ENCODE peak calls at places on chromosomes 5 and 9, in nine cellular contexts. P is testis; D is CD4-positive, alpha-beta T cell; Y is Calu3; I is progenitor cell of endocrine pancreas; U is SK-N-SH; F is astrocyte of the spinal cord; G is HFF-Myc; W is WTC11. N is an unnamed sample.

GRCh38 chr5:1931590-1932138 is 48.9 kb upstream of the IRX4 start:
- DNase-seq in U (no peak), D (no peak), I (peak), P (peak), W (peak), F (no peak), Y (no peak), G (no peak), N (no peak)

GRCh38 chr5:132225165-132226032 is 2.3 kb downstream of the P4HA2 start:
- DNase-seq in D (no peak), P (peak), W (no peak), I (no peak), U (peak), G (no peak), F (peak), Y (peak), N (no peak)

GRCh38 chr5:85320495-85320894 is 935.8 kb upstream of the EDIL3 start:
- DNase-seq in W (peak), D (no peak), U (no peak), F (no peak), I (no peak), P (no peak), Y (no peak), G (no peak), N (no peak)

GRCh38 chr5:60287174-60287771 is 393.7 kb upstream of the PDE4D start:
- DNase-seq in P (peak), F (peak), W (peak), U (peak), G (peak), I (no peak), D (no peak), Y (peak), N (no peak)

GRCh38 chr5:128327973-128328372 is 210.1 kb downstream of the FBN2 start:
- DNase-seq in U (no peak), P (no peak), F (no peak), W (no peak), Y (no peak), G (no peak), D (no peak), I (no peak), N (no peak)

GRCh38 chr5:54445691-54446090 is 9.8 kb upstream of the HSPB3 start:
- DNase-seq in G (no peak), P (no peak), D (no peak), I (no peak), U (no peak), W (no peak), Y (no peak), F (no peak), N (no peak)

GRCh38 chr5:123429221-123429954 is 6.2 kb upstream of the CEP120 start:
- DNase-seq in I (no peak), D (no peak), G (no peak), P (no peak), F (no peak), Y (no peak), U (no peak), W (no peak), N (no peak)

GRCh38 chr5:166369817-166370216 is 1921.6 kb upstream of the WWC1 start:
- DNase-seq in D (no peak), I (no peak), G (no peak), P (no peak), U (no peak), F (no peak), W (no peak), Y (no peak), N (no peak)

GRCh38 chr9:4038182-4038723 is 261.6 kb downstream of the GLIS3 start:
- DNase-seq in W (no peak), D (no peak), Y (no peak), P (no peak), F (peak), U (no peak), G (no peak), I (no peak), N (no peak)

GRCh38 chr9:6896562-6896961 is 138.8 kb downstream of the KDM4C start:
- DNase-seq in F (no peak), U (no peak), G (no peak), I (no peak), P (no peak), W (no peak), Y (no peak), D (no peak), N (no peak)

GRCh38 chr5:93592866-93593265 is 9.8 kb downstream of the NR2F1 start:
- DNase-seq in I (no peak), G (no peak), F (peak), U (no peak), P (no peak), D (no peak), Y (no peak), W (no peak), N (no peak)

GRCh38 chr5:127446626-127447025 is 70.8 kb upstream of the PRRC1 start:
- DNase-seq in Y (no peak), I (no peak), F (no peak), G (no peak), P (no peak), D (no peak), U (no peak), W (no peak), N (no peak)

GRCh38 chr9:115050002-115050490 is 67.9 kb downstream of the TNC start:
- DNase-seq in G (no peak), F (no peak), U (no peak), Y (no peak), D (no peak), W (no peak), P (no peak), I (no peak), N (no peak)

GRCh38 chr5:170251462-170251861 is 18.7 kb downstream of the C5orf58 start:
- DNase-seq in G (no peak), U (no peak), P (no peak), Y (no peak), F (no peak), W (no peak), I (no peak), D (no peak), N (no peak)

GRCh38 chr9:76023715-76024195 is 133.3 kb downstream of the PCSK5 start:
- DNase-seq in W (no peak), P (peak), U (no peak), Y (no peak), I (no peak), G (no peak), F (peak), D (peak), N (no peak)

GRCh38 chr9:137638680-137639079 is 19.9 kb downstream of the EHMT1 start:
- DNase-seq in F (no peak), P (no peak), U (no peak), G (no peak), I (no peak), Y (no peak), D (no peak), W (no peak), N (no peak)

GRCh38 chr9:23015557-23015956 is 568.9 kb downstream of the DMRTA1 start:
- DNase-seq in F (no peak), I (no peak), D (no peak), P (no peak), G (no peak), W (no peak), Y (no peak), U (no peak), N (no peak)

GRCh38 chr9:129164246-129164930 is 13.7 kb downstream of the IER5L start:
- DNase-seq in W (no peak), F (no peak), I (no peak), P (peak), U (no peak), D (no peak), Y (no peak), G (no peak), N (no peak)

GRCh38 chr9:129895376-129896268 is 60.4 kb downstream of the USP20 start:
- DNase-seq in F (no peak), U (no peak), I (no peak), D (peak), P (peak), G (no peak), W (no peak), Y (no peak), N (no peak)

GRCh38 chr9:70634696-70635095 is 220.2 kb upstream of the KLF9 start:
- DNase-seq in I (no peak), G (no peak), W (no peak), F (no peak), P (no peak), U (no peak), Y (no peak), D (no peak), N (no peak)

GRCh38 chr5:1330146-1330846 is 14.6 kb downstream of the CLPTM1L start:
- DNase-seq in Y (no peak), G (no peak), D (no peak), P (no peak), W (no peak), U (no peak), F (no peak), I (no peak), N (no peak)

GRCh38 chr9:96141666-96142065 is 160.3 kb downstream of the HSD17B3 start:
- DNase-seq in I (no peak), P (no peak), W (no peak), F (no peak), G (no peak), U (no peak), D (no peak), Y (no peak), N (no peak)

GRCh38 chr9:108831496-108832178 is 24.1 kb downstream of the ACTL7B start:
- DNase-seq in Y (no peak), D (no peak), G (no peak), P (no peak), I (no peak), U (no peak), W (no peak), F (no peak), N (no peak)

GRCh38 chr9:100126423-100126822 is 27.4 kb downstream of the INVS start:
- DNase-seq in F (no peak), D (no peak), U (no peak), P (no peak), G (no peak), W (no peak), Y (no peak), I (no peak), N (no peak)

GRCh38 chr5:6638236-6638635 is 5.0 kb downstream of the SRD5A1 start:
- DNase-seq in D (no peak), I (no peak), W (no peak), U (no peak), P (no peak), Y (no peak), G (no peak), F (no peak), N (no peak)

GRCh38 chr9:118595719-118596305 is 773.4 kb downstream of the BRINP1 start:
- DNase-seq in F (peak), P (peak), U (peak), I (no peak), W (peak), Y (peak), D (no peak), G (no peak), N (no peak)

GRCh38 chr5:34915856-34916192 is 313 bp downstream of the BRIX1 start:
- DNase-seq in G (no peak), I (no peak), D (no peak), Y (no peak), P (no peak), W (no peak), F (no peak), U (no peak), N (no peak)

GRCh38 chr5:34918025-34918424 is 2.5 kb downstream of the BRIX1 start:
- DNase-seq in F (no peak), G (no peak), I (no peak), Y (no peak), D (no peak), U (no peak), P (no peak), W (no peak), N (no peak)

GRCh38 chr5:34916518-34916917 is 1.0 kb downstream of the BRIX1 start:
- DNase-seq in D (no peak), I (no peak), G (no peak), F (no peak), U (no peak), P (no peak), Y (no peak), W (no peak), N (no peak)

GRCh38 chr5:34915139-34915855 is at the start of the genes BRIX1 and RAD1:
- DNase-seq in Y (peak), U (peak), P (peak), G (peak), F (peak), I (peak), W (peak), D (peak), N (peak)

DNA sequence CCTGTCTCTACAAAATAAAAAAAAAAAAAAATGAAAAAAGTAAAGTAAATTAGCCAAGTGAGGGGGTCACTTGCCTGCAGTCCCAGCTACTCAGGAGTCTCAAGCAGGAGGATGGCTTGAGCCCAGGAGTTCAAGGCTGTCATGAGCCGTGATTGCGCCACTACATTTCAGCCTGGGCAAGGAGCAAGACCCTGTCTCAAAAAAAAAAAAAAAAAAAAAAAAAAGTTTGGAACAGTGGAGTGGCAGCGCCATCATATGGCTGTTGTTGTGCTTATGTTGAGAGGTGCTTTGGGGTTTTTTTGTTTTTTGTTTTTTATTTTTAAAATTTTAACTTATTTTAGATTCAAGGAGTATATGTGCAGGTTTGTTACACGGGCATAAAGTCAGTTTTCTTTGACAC is 3.6 kb downstream of the BRIX1 start:
- DNase-seq in F (no peak), G (no peak), W (no peak), Y (no peak), I (no peak), D (no peak), P (no peak), U (no peak), N (no peak)
- TF ChIP-seq CTCF in F (no peak), G (no peak), W (no peak), Y (no peak), I (peak), D (no peak), P (no peak), U (peak), N (no peak)

GRCh38 chr5:29702875-29703274 is 1490.6 kb upstream of the CDH6 start:
- DNase-seq in Y (no peak), U (no peak), D (no peak), P (no peak), F (no peak), G (no peak), I (no peak), W (no peak), N (no peak)
- TF ChIP-seq CTCF in Y (no peak), U (no peak), D (no peak), P (no peak), F (no peak), G (no peak), I (no peak), W (no peak), N (no peak)

GRCh38 chr9:21153688-21154608 is 12.3 kb upstream of the IFNW1 start:
- DNase-seq in W (no peak), Y (peak), F (peak), P (no peak), G (no peak), D (no peak), U (peak), I (no peak), N (no peak)
- TF ChIP-seq CTCF in W (no peak), Y (no peak), F (peak), P (no peak), G (no peak), D (peak), U (peak), I (peak), N (peak)

DNA sequence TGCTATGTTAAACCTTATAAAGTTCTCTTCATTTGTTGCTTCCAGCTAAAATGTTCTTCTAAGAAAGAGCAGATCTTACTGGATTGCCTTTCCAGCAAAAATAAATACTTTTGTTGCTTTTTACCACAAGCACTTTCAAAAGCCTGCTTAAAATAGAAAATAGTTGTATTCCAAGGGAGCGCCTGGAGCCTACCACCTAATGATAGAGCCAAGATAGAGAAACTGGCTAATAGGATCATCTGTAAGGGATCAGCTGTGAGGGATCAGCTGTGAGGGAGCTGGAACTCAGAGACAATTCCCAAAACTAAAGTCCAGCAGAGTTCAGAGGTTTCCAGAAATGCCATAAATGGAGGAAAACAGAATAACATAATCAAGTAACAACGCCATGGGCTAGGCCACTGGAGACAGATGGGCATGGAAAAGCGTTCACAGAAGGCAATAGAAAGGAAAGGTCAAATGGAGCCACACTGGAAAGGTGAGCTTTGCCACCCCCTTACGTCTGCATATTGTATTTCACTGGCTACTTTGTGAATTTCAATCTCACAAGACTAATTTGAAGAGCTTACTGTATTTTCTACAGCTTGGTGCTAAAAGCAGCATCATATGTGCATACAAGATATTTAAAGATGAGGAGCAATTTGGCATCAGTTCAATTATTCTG is 140.6 kb upstream of the TLE4 start:
- DNase-seq in U (no peak), P (no peak), F (no peak), I (no peak), G (no peak), Y (no peak), D (no peak), W (no peak), N (no peak)
- TF ChIP-seq CTCF in U (peak), P (no peak), F (no peak), I (no peak), G (no peak), Y (no peak), D (no peak), W (no peak), N (no peak)

DNA sequence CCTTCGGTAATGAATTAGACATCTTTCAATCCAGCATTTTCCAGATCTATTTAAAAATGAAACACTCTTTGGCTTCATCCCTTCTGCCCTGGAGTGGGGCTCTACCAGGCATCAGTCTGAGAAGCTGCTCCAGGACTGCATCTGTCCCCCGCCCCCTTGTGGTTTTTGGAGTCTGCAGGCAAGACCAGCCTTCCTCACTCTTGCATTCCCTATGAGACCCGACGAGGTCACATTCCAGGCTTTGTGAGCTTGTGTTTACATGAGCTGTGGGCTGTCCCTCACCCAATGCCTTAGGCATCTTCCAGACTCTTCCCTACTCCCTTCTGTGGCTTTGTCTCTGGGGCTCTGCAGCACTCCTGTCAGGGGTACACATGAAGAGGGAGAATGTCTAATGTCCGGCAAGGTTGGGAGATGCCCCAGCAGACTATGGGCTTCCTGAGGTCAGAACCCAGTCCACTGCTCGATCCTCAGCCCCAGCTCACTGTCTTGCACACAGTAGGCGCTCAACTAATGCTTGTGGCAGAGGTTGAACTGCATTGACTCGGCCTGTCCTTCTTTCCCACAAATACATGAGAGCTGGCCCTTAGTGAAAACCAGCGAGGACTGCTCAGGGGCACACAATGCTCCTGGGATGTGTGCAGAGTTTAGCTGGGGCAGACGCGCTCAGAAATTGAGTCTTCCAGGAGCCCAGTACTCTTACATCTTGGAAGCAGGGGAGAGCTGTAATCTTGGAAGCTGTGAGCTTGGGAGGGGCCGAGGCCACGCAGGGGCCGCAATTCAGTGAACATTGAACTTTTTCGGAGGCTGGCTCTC is 11.6 kb upstream of the GADD45G start:
- DNase-seq in P (no peak), I (no peak), W (peak), D (no peak), U (no peak), Y (peak), F (peak), G (no peak), N (no peak)
- TF ChIP-seq CTCF in P (no peak), I (peak), W (no peak), D (no peak), U (no peak), Y (no peak), F (peak), G (peak), N (no peak)

GRCh38 chr5:11737010-11737409 is 167.2 kb downstream of the CTNND2 start:
- DNase-seq in D (no peak), Y (no peak), U (no peak), G (no peak), W (no peak), F (no peak), I (no peak), P (no peak), N (no peak)
- TF ChIP-seq CTCF in D (no peak), Y (no peak), U (no peak), G (no peak), W (no peak), F (no peak), I (no peak), P (no peak), N (no peak)

GRCh38 chr9:105608685-105609598 is 51.0 kb downstream of the FKTN start:
- DNase-seq in U (peak), P (no peak), Y (no peak), I (no peak), W (no peak), F (peak), D (no peak), G (peak), N (no peak)
- TF ChIP-seq CTCF in U (peak), P (no peak), Y (no peak), I (peak), W (peak), F (peak), D (peak), G (peak), N (peak)

DNA sequence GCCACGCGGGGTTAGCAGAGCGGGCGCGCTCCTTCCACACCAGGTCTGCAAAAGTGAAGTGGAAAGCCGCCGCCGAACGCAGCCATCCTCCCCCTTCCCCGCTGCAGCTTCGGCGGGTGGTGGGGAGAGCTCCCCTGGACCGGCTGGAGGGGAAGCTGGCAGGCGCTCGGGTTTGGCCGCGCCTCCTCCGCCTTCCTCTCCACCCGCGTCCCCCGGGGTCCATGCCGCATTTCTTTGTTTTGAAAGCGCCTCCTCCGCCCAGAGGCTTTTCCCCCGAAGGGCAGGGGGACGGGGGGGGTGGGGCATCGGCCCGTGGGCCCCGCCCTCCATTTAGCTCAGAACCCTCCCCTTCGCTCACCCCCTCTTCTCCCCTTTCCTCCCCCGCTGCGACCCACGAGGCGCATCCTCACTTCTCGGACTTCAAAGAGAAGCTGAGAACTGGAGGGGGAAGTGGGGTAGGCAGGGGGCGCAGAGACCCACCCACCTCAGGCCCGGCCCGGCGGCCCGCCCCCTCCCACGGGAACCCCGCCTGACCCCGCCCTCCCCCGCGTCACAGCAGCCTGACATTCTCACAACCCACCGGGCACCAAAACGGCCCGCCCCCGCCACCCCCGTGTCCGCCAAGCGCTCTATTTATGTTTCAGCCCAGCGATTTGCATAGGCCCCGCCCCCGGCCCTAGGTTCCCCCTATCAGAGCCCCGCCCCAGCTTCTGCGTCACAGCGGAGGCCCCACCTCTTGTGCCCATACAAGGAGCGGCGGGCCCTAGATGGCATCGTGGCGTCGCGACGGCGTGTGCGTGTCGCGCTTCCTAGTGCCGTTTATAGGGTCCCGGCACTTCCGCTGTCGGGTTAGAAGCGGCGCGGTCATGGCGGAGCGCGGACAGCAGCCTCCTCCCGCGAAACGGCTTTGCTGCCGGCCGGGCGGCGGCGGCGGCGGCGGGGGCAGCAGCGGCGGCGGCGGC is at the start of gene ZSWIM6:
- DNase-seq in Y (peak), W (peak), I (peak), D (peak), U (peak), F (peak), P (peak), G (peak), N (peak)
- TF ChIP-seq CTCF in Y (no peak), W (no peak), I (no peak), D (no peak), U (no peak), F (no peak), P (no peak), G (no peak), N (no peak)